ENCODE peak calls at places on chromosome 20, in four cellular contexts. I is psoas muscle; Y is CD8-positive, alpha-beta T cell; R is uterus. V is an unnamed sample. For H3K36me3, the result is how much of the 10 kb centered on the place peaks cover.

GRCh38 chr20:58382096-58382495 is 6.9 kb upstream of the VAPB start:
- DNase-seq in I (no peak), Y (no peak), R (no peak), V (no peak)

GRCh38 chr20:53652859-53653520 is 59.4 kb upstream of the ZNF217 start:
- DNase-seq in I (no peak), Y (no peak), R (no peak), V (no peak)

GRCh38 chr20:59087829-59088433 is 45.3 kb upstream of the PRELID3B start:
- DNase-seq in I (peak), Y (peak), R (peak), V (peak)

GRCh38 chr20:36873498-36874189 is 2.3 kb upstream of the TLDC2 start:
- DNase-seq in I (no peak), Y (no peak), R (no peak), V (no peak)

GRCh38 chr20:17768267-17768666 is 68.5 kb downstream of the BANF2 start:
- DNase-seq in I (no peak), Y (no peak), R (no peak), V (no peak)

GRCh38 chr20:44449864-44450263 is 25.8 kb upstream of the TTPAL start:
- DNase-seq in I (no peak), Y (no peak), R (no peak), V (no peak)

GRCh38 chr20:57790176-57790575 is 80.4 kb upstream of the PMEPA1 start:
- DNase-seq in I (peak), Y (no peak), R (no peak), V (no peak)

GRCh38 chr20:7094438-7094997 is 327.0 kb downstream of the BMP2 start:
- DNase-seq in I (no peak), Y (no peak), R (no peak), V (no peak)

GRCh38 chr20:5482791-5483190 is 166.0 kb upstream of the PROKR2 start:
- DNase-seq in I (no peak), Y (no peak), R (no peak), V (no peak)

GRCh38 chr20:63364801-63365585 is 3.8 kb upstream of the CHRNA4 start:
- DNase-seq in I (no peak), Y (no peak), R (no peak), V (no peak)

GRCh38 chr20:61628901-61629300 is 376.8 kb downstream of the CDH4 start:
- DNase-seq in I (no peak), Y (no peak), R (no peak), V (no peak)

GRCh38 chr20:63351811-63352591 is 9.1 kb downstream of the CHRNA4 start:
- DNase-seq in I (no peak), Y (no peak), R (no peak), V (no peak)

GRCh38 chr20:33490934-33491656 is 1.2 kb downstream of the CBFA2T2 start:
- DNase-seq in I (no peak), Y (no peak), R (no peak), V (no peak)

GRCh38 chr20:35954907-35955251 is 577 bp upstream of the SCAND1 start:
- DNase-seq in I (no peak), Y (peak), R (no peak), V (no peak)

GRCh38 chr20:62136283-62137091 is 6.7 kb downstream of the PSMA7 start:
- DNase-seq in I (peak), Y (peak), R (peak), V (peak)

GRCh38 chr20:62662422-62662821 is 20.1 kb downstream of the SLCO4A1 start:
- DNase-seq in I (no peak), Y (no peak), R (no peak), V (no peak)

GRCh38 chr20:62875419-62876355 is 14.1 kb upstream of the TCFL5 start:
- DNase-seq in I (peak), Y (no peak), R (peak), V (peak)

GRCh38 chr20:10861086-10861485 is 187.3 kb upstream of the JAG1 start:
- DNase-seq in I (no peak), Y (no peak), R (no peak), V (no peak)

GRCh38 chr20:3592931-3593330 is 70.3 kb downstream of the GFRA4 start:
- DNase-seq in I (no peak), Y (no peak), R (no peak), V (no peak)

GRCh38 chr20:21189761-21190523 is 64.1 kb downstream of the KIZ start:
- DNase-seq in I (no peak), Y (no peak), R (no peak), V (no peak)

GRCh38 chr20:22060610-22061009 is 355.1 kb downstream of the PAX1 start:
- DNase-seq in I (no peak), Y (no peak), R (no peak), V (no peak)

GRCh38 chr20:58690851-58691250 is 1.7 kb upstream of the NPEPL1 start:
- DNase-seq in I (no peak), Y (no peak), R (peak), V (peak)

GRCh38 chr20:37697314-37697713 is 3.5 kb downstream of the CTNNBL1 start:
- DNase-seq in I (no peak), Y (no peak), R (no peak), V (no peak)

GRCh38 chr20:37567671-37568588 is 40.3 kb upstream of the BLCAP start:
- DNase-seq in I (peak), Y (no peak), R (no peak), V (no peak)

GRCh38 chr20:20102859-20103258 is 50.5 kb downstream of the CFAP61 start:
- DNase-seq in I (no peak), Y (no peak), R (no peak), V (no peak)

GRCh38 chr20:19992996-19993908 is 23.9 kb upstream of the NAA20 start:
- DNase-seq in I (no peak), Y (no peak), R (no peak), V (no peak)

GRCh38 chr20:17541996-17542395 is 10.8 kb upstream of the BFSP1 start:
- DNase-seq in I (no peak), Y (no peak), R (no peak), V (peak)

GRCh38 chr20:37919389-37920040 is 16.6 kb downstream of the VSTM2L start:
- DNase-seq in I (no peak), Y (no peak), R (no peak), V (no peak)

GRCh38 chr20:49893242-49894072 is 21.9 kb downstream of the SPATA2 start:
- DNase-seq in I (no peak), Y (no peak), R (no peak), V (no peak)

GRCh38 chr20:39903806-39904205 is 785.2 kb downstream of the MAFB start:
- DNase-seq in I (no peak), Y (no peak), R (no peak), V (no peak)

GRCh38 chr20:53839423-53840176 is 230.8 kb downstream of the BCAS1 start:
- DNase-seq in I (no peak), Y (peak), R (no peak), V (peak)

GRCh38 chr20:43460830-43461200 is 3.1 kb downstream of the SRSF6 start:
- DNase-seq in I (no peak), Y (no peak), R (no peak), V (no peak)

GRCh38 chr20:38812182-38812581 is 6.7 kb downstream of the PPP1R16B start:
- DNase-seq in I (no peak), Y (no peak), R (no peak), V (no peak)

GRCh38 chr20:38209054-38209675 is 44.1 kb upstream of the TGM2 start:
- DNase-seq in I (no peak), Y (no peak), R (peak), V (no peak)

GRCh38 chr20:58585753-58586540 is 65.1 kb upstream of the STX16 start:
- DNase-seq in I (no peak), Y (no peak), R (no peak), V (no peak)

GRCh38 chr20:62571667-62572344 is 70.5 kb upstream of the SLCO4A1 start:
- DNase-seq in I (peak), Y (no peak), R (no peak), V (no peak)

GRCh38 chr20:32208499-32209154 is 947 bp downstream of the POFUT1 start:
- DNase-seq in I (no peak), Y (no peak), R (no peak), V (no peak)

GRCh38 chr20:32207211-32207625 is 325 bp downstream of the PLAGL2 start:
- DNase-seq in I (no peak), Y (no peak), R (peak), V (no peak)

GRCh38 chr20:32205502-32206382 is 1.8 kb downstream of the PLAGL2 start:
- DNase-seq in I (no peak), Y (no peak), R (no peak), V (no peak)

GRCh38 chr20:32206383-32207210 is 946 bp downstream of the PLAGL2 start:
- DNase-seq in I (no peak), Y (no peak), R (no peak), V (no peak)

DNA sequence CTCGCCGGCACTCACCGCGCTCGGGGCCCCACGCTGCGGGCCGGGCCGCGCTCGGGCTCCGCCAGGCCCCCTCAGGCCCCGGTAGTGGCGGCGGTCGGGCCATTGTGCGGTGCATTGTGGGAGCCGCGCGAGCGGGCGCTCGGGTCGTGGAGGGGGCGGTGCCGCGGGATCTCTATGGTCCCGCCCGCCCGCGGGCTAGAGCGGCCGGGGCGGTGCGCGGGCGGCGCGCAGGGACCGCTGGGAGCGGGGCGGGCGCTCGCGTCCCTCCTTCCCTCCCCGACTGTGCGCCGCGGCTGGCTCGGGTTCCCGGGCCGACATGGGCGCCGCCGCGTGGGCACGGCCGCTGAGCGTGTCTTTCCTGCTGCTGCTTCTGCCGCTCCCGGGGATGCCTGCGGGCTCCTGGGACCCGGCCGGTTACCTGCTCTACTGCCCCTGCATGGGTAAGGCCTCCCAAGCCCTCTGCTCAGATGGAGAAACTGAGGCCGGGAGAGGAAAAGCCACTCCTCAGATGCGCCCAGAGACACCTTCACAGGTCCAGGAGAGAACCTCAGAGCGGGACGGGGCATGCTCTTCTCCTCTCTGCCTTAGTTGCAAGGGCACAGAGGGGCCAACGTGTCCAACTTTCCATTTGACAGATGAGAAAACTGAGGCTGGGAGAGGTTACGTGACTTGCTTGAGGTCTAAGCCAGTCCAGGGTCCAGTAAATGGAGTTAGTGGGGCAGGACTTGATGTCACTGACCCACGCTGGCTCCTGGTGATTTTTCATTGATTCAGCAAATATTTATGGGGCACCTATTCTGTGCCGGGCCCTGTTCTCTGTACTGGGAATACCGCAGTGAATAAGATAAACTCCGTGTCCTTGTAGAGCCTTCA is at the start of the genes PLAGL2 and POFUT1:
- DNase-seq in I (peak), Y (peak), R (peak), V (peak)
- H3K4me3 ChIP-seq in I (peak), Y (peak), R (peak), V (peak)

DNA sequence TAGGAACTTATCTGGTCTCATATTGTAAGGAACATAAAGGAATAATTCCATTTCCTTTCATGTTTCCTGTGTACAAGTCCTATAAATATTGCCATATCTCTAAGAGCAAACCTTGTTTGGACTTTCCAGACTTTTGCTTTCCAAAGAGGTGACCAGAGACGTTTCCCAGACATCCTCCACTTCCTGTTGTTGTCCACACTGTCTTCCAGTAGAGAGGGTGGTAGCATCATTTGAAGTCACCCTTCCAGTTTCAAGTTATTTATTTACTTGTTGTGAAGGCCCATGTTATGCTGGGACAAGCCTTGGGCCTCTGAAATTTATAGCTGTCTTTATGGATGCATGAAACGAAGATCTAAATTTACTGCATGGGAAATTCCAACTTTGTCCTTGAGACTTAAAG is 10.6 kb upstream of the TGM3 start:
- DNase-seq in I (no peak), Y (no peak), R (no peak), V (no peak)
- H3K27ac ChIP-seq in I (no peak), Y (no peak), R (no peak), V (no peak)

DNA sequence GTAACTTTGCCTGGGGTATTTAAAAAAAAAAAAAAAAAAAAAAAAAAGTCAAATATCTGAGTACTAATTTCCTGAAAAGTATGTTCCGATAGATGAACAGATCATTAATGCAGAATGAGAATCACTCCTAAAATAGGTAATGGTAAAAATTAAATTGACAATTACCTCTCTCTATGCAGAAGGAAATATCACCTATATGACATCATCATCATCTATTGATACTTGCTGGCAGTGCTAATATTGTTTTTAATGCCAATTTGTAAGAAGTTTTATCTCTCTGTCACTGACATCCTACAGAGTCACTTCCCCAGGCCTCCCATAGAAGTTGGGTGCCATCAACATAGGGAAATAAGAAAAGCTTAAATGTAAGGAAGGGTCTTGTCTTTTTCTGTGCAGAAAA is 29.9 kb downstream of the ADNP start:
- DNase-seq in I (no peak), Y (no peak), R (no peak), V (no peak)
- H3K36me3 ChIP-seq in I (half or more), Y (under half), R (under half), V (under half)

GRCh38 chr20:24147479-24147878 is 158.9 kb upstream of the GGTLC1 start:
- DNase-seq in I (no peak), Y (no peak), R (no peak), V (no peak)
- H3K4me3 ChIP-seq in I (no peak), Y (no peak), R (no peak), V (no peak)

GRCh38 chr20:46237736-46238135 is 70.6 kb downstream of the CDH22 start:
- DNase-seq in I (no peak), Y (no peak), R (no peak), V (no peak)
- H3K27ac ChIP-seq in I (no peak), Y (no peak), R (no peak), V (no peak)

DNA sequence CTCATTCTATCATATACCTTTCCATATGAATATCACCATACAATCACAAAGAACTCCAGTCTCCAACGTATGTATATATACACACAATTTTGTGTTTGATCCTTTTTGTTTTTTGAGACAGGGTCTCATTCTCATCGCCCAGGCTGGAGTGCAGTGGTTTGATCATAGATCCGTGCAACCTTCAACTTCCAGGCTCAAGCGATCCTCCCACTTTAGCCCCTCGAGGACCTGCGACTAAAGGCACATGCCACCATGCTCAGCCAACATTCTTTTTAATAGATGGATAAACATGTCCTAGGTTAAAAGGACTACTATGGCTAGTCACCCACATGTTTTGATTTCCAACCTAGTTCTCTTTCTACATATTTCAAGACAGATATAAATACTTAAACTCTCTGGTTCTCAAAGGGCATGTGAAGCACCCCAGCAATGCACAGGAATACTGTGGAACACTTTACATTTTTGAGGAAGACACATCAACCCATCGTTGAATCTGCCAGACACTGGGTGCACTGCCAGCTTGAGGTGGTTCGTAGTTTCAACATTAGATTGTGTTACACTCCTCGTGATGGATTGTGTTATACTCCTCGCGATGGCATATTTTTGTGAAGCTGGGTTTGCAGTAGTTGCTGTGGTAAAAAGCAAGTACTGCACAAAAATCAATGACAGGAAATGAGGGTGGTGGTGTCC is 40.4 kb downstream of the CSNK2A1 start:
- DNase-seq in I (no peak), Y (no peak), R (no peak), V (no peak)
- H3K36me3 ChIP-seq in I (half or more), Y (half or more), R (under half), V (under half)

DNA sequence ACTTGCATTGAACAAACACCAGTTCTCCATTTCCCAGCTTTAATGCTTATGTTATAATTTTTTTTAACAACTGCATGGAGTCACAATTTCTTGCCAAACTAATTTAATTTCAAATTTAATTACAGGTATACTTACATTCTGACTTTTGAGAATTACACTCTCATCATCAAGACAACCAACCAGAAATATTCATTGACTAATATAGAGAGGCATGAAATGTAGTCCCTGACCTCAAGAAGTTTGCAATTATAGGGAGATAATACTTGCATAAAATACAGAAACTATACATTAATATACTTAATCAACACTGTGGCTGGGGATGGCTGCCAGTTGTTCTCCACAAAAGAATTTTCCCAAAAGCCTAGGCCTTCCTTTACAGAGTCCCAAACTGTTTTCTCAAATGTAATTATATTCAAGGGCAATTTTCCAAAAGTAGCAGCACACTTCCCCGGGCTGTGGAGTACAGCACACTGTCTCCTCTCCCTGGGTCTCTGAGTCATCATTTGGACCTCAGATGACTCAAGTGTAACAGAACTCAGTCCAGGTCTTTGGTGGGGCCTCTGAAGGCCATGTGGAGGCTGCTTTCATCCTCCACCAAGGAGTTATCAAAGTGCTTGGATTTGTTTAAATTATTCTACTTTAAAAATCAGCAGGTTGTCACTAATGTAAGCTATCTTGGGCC is 114.1 kb downstream of the KIF16B start:
- DNase-seq in I (peak), Y (no peak), R (peak), V (peak)
- H3K4me3 ChIP-seq in I (no peak), Y (no peak), R (no peak), V (no peak)

DNA sequence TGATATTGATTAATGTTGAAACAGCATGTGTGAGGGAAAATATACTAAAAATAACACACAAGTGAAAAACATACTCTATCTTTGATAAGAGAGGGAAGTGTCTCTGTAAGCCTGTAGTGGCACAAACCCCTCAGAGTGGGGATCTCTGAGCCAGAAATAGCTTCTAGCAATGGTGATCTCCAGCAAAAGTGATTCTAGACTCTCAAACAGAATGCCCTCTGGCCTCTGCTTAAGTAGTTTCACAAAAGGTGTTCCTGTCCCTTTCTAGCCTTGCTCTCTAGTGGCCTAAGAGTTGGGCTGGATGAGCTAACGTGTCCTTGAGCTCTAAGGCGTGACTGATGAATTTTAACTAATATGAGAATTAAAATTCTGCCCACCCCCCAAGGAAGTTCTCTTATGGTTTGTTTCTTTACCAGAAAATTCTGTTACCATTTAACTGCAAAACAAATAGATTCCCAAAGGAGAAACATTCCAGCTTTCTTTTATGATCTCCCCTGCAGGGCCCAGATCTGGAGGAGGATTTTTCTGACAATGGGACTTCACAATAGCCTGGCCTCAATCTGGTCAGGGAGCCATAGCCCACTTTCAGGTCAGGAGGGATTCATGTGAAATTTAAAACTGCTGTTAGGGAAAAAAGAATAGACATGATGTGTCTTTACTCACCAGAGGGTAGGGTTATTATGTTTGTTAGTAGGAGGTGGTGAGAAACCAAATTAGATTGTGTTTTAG is 182.5 kb upstream of the LAMP5 start:
- DNase-seq in I (no peak), Y (no peak), R (no peak), V (no peak)
- H3K27ac ChIP-seq in I (no peak), Y (no peak), R (no peak), V (no peak)

GRCh38 chr20:60294627-60295026 is 336.4 kb downstream of the CDH26 start:
- DNase-seq in I (no peak), Y (no peak), R (no peak), V (no peak)
- H3K36me3 ChIP-seq in I (under half), Y (under half), R (under half), V (under half)

GRCh38 chr20:34549291-34549928 is 9.1 kb upstream of the MAP1LC3A start:
- DNase-seq in I (no peak), Y (no peak), R (no peak), V (no peak)
- H3K4me3 ChIP-seq in I (no peak), Y (no peak), R (no peak), V (no peak)

V was measured in gastrocnemius medialis.